ENCODE peak calls at places on chromosomes 3 and 15, in four cellular contexts. B is K562, X is HEK293T, R is HCT116. O is an unnamed sample.

GRCh38 chr15:98801234-98801561 is 152.9 kb downstream of the IGF1R start:
- DNase-seq in R (no peak), X (no peak), B (no peak), O (no peak)

GRCh38 chr15:27179789-27180188 is 208.8 kb downstream of the GABRG3 start:
- DNase-seq in B (peak), X (no peak), R (no peak), O (no peak)

GRCh38 chr3:48478631-48479555 is 25.1 kb downstream of the SHISA5 start:
- DNase-seq in R (no peak), B (no peak), X (peak), O (no peak)

GRCh38 chr15:40244961-40245523 is 6.2 kb downstream of the PAK6 start:
- DNase-seq in X (no peak), B (no peak), R (no peak), O (peak)

GRCh38 chr15:36612063-36612788 is 32.8 kb downstream of the CDIN1 start:
- DNase-seq in B (no peak), R (peak), X (no peak), O (no peak)

GRCh38 chr3:66413151-66413751 is 87.6 kb downstream of the LRIG1 start:
- DNase-seq in X (no peak), B (no peak), R (no peak), O (no peak)

GRCh38 chr3:49607105-49607591 is 52.9 kb downstream of the BSN start:
- DNase-seq in X (no peak), R (no peak), B (no peak), O (no peak)

GRCh38 chr15:90957105-90957790 is 2.6 kb downstream of the RCCD1 start:
- DNase-seq in X (no peak), B (no peak), R (no peak), O (peak)

GRCh38 chr3:12004741-12005513 is 739 bp downstream of the SYN2 start:
- DNase-seq in X (peak), B (no peak), R (no peak), O (peak)

DNA sequence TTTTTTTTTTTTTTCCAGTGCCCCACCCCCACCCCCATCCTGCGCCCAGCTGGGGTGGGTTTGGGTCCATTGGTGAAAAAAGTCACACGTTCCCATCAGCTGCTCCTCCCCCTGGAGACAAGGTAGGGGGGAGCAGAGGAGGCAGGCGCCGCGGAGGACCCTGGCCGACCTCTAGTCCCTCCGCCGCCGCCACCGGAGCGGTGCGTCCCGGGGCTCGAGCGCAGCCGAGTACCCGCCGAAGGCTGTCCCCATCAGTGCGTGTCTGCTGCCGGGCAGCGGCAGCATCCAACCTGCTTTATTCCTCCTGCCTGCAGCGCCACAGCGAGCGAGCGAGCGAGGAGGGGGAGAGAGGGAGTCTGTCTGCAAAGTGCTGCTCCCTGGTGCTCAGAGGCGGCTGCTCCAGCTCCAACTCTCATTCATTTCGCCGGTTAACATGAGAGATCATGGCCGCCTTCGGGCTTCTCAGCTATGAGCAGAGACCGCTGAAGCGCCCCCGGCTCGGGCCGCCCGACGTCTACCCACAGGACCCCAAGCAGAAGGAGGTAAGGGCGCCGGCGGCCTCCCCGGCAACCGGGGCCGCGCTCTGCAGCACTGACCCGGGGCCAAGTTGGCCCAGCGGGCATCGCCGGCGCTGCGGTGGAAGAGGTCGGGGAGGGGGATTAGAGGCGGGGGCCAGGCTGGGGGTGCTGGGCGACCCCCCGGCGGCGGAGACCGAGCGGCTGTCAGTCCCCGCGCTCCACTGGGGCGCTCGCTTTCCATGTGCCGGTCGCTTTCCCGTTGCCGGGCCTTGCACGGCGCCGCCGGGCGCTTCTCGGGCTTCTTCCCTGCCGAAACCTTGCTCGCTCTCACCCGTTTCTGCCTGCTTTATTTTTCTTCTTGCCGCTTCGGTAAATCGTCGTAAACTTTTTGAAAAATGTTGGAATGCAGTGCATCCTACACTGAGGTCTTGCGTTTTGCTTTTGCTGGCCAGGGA is 1.3 kb downstream of the MED12L start:
- DNase-seq in B (peak), R (peak), X (peak), O (peak)
- TF ChIP-seq SP1 in B (no peak), R (no peak), X (no peak), O (no peak)

DNA sequence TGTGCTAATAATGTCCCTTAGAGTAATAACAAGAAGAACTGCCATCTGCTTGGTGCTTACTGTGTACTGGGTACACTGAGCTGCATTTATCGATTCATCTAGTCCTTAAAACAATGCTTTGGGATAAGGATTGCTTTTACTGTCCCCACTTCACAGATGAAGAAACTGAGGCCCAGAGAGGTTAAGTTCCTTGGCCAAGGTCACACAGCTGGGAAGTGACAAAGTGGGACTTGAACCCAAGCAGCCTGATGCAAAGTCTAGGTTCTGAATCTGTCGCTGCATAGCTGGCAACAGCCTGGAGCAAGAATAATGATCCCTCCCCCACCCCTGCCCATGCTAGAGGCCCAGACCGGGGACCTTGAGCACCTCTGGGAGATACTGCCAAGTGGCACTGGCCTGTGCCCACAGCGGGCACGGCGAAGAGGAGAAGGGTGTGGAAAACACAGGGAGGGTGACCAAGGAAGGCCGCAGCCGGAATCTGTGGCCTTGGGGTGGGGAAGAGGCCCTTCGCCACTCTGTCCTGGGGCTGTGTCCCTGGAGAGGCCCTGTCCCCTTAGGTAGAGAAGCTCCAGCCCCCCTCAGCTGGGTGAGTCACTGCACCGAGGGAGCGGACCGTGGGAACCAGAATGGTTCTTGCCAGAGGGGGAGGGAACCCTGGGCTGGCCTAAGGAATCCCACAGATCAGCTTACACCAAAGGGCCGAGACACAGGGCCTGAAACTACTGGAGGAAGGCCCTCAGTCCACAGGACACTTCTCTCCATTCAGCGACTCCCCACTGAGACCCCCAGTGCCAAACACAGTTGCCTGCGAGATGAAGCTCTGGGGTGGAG is 3.5 kb downstream of the PLXND1 start:
- DNase-seq in R (no peak), X (no peak), B (peak), O (peak)
- TF ChIP-seq SP1 in R (no peak), X (no peak), B (no peak), O (no peak)

GRCh38 chr15:70493787-70494514 is 269.4 kb downstream of the UACA start:
- DNase-seq in B (no peak), R (no peak), X (no peak), O (no peak)
- TF ChIP-seq SP1 in B (no peak), R (no peak), X (no peak), O (no peak)

DNA sequence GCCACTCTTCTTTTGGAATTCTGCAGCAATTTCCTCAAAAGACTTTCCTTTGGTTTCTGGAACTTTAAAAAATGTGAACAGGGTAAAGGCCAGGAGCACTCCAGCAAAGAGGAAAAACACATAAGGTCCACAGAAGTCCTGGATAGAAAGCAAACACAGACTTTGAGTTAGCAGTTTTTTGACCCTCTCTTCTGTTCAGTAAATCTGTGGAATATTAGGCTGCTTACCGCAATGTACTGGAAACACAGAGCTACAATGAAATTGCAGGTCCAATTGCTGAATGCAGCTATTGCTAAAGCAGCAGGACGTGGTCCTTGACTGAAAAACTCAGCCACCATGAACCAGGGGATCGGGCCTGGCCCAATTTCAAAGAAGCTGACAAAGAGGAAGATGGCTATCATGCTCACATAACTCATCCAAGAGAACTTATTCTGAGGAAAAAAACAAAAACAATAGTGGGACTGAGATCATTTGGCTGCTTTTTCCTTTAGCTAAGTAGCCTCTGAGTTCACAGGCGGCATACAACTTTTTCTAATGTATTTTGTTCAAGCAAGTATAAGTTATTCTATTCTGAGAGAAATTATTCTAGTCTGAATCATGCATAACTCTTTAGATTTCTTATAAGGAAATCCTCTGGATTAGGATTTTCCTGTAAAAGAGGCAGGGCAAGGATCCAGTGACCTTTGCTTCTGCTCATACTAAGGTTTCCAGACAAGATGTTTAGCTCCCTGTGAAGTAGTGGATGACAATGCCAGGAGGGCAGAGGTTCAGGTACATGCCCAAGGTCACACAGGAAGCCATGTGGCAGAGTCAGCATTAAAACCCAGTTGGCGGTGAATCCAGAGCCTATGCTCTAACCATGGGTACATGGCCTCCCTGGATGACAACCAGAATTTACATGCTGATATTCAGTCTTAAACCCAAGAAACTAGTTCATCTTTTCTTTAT is 28.3 kb downstream of the SLC2A2 start:
- DNase-seq in X (no peak), B (no peak), R (no peak), O (no peak)
- TF ChIP-seq SP1 in X (no peak), B (no peak), R (no peak), O (no peak)

GRCh38 chr3:134360046-134360445 is 14.2 kb downstream of the AMOTL2 start:
- DNase-seq in B (no peak), R (no peak), X (no peak), O (peak)
- TF ChIP-seq SP1 in B (no peak), R (no peak), X (no peak), O (no peak)

DNA sequence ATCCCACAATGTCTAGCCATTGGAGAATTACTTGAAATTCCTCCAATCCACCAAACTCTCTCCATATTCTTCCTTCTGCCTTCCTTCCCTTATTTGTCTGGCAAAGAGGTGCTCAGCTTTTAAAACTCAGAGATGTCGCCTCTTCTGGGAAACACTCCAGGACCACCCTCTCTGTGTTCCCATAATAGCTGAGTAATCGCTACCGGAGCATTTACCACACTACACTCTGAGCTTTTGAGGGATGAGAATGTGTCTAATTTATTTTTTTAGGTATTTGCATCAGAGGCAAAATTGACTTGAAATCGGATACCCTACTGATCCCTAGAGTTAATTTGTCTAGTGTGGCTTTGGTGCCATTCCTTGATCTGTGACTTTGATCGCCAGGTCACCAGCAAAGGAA is 245.6 kb upstream of the TPRG1 start:
- DNase-seq in R (no peak), B (no peak), X (no peak), O (no peak)
- TF ChIP-seq SP1 in R (no peak), B (no peak), X (no peak), O (no peak)

DNA sequence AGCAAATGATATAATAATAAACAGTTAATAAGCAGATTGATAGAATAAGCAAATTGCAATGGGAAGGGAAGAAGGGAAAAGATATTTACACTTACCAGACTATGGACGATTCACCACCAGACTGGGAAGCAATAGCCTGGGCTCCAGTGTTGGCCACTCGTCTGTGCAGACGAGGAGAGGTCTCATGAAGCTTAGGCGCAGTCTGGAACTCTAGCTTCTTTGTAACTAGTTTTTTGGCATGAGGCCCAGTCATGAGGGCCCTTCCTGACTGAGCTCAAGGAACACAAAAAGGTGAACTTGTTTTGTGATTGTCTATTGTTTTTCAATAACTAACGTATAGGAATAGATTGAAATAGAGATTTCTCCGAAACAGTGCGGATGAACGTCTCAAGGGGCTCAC is 63.3 kb upstream of the GATM start:
- DNase-seq in X (no peak), B (no peak), R (no peak), O (no peak)
- TF ChIP-seq SP1 in X (no peak), B (no peak), R (no peak), O (no peak)

GRCh38 chr3:125203731-125204130 is 8.8 kb downstream of the SLC12A8 start:
- DNase-seq in R (no peak), X (no peak), B (no peak), O (no peak)

GRCh38 chr3:125194849-125195601 is 17.5 kb downstream of the SLC12A8 start:
- DNase-seq in B (no peak), R (no peak), X (no peak), O (no peak)

GRCh38 chr3:125202197-125202596 is 10.4 kb downstream of the SLC12A8 start:
- DNase-seq in B (peak), X (no peak), R (no peak), O (peak)

GRCh38 chr3:125200731-125201139 is 11.8 kb downstream of the SLC12A8 start:
- DNase-seq in R (no peak), B (no peak), X (no peak), O (no peak)
- TF ChIP-seq SP1 in R (no peak), B (no peak), X (no peak), O (no peak)

GRCh38 chr3:58191361-58191991 is 19.3 kb downstream of the DNASE1L3 start:
- DNase-seq in R (no peak), X (no peak), B (no peak), O (no peak)

GRCh38 chr3:58188921-58189451 is 21.8 kb downstream of the DNASE1L3 start:
- DNase-seq in R (no peak), X (no peak), B (peak), O (no peak)

GRCh38 chr3:58189691-58190090 is 21.1 kb downstream of the DNASE1L3 start:
- DNase-seq in X (no peak), R (no peak), B (no peak), O (no peak)

GRCh38 chr3:58190882-58191281 is 19.9 kb downstream of the DNASE1L3 start:
- DNase-seq in R (no peak), X (no peak), B (no peak), O (no peak)

DNA sequence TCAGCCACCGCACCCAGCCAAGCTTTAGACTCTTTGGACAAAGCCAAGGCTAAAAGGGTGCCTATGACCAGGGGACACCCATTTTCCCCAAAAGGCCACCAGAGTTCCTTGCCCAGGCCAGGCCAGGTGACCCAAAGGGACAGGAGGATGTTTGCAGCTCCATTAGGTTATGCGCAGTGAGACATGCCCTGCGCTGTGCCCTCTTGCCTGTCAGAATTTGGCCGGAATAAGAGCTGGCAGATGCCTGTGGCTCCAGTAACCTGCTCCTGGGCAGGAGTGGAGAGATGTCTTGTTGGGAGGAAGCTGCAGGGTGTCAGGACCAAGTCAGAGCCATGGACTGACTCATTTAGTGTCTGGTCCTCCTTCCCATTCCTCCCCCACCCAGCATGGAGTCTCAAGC is 20.5 kb downstream of the DNASE1L3 start:
- DNase-seq in R (no peak), B (no peak), X (no peak), O (no peak)
- TF ChIP-seq SP1 in R (no peak), B (no peak), X (no peak), O (no peak)